ENCODE peak calls at places on chromosomes 2 and 18, in six cellular contexts. G is HepG2, Y is GM12891, U is GM12878, R is K562, W is H1. Q is an unnamed sample.
A peak's percentile ranks its signal among the peaks of the same experiment; 100 is the strongest.

GRCh38 chr2:98903767-98904485 is 32.1 kb downstream of the CRACDL start:
- DNase-seq in G (no peak), Y (no peak), U (no peak), R (no peak), W (peak; percentile 39), Q (no peak)

GRCh38 chr2:8004250-8004681 is 677.6 kb upstream of the ID2 start:
- DNase-seq in G (no peak), Y (no peak), U (no peak), R (peak; percentile 93), W (no peak), Q (no peak)

GRCh38 chr2:190655113-190655512 is 6.2 kb downstream of the NAB1 start:
- DNase-seq in G (no peak), Y (no peak), U (no peak), R (no peak), W (no peak), Q (no peak)

GRCh38 chr18:12571617-12572016 is 86.3 kb downstream of the SPIRE1 start:
- DNase-seq in G (no peak), Y (no peak), U (no peak), R (no peak), W (no peak), Q (no peak)

GRCh38 chr2:54247115-54247514 is 8.9 kb downstream of the TSPYL6 start:
- DNase-seq in G (no peak), Y (no peak), U (no peak), R (no peak), W (no peak), Q (no peak)

GRCh38 chr18:10973579-10974260 is 175.6 kb downstream of the PIEZO2 start:
- DNase-seq in G (no peak), Y (no peak), U (no peak), R (no peak), W (no peak), Q (no peak)

GRCh38 chr2:188810591-188810990 is 163.6 kb upstream of the COL3A1 start:
- DNase-seq in G (no peak), Y (no peak), U (no peak), R (no peak), W (no peak), Q (no peak)

GRCh38 chr2:235201796-235202195 is 250.0 kb downstream of the SH3BP4 start:
- DNase-seq in G (no peak), Y (no peak), U (no peak), R (no peak), W (no peak), Q (no peak)

GRCh38 chr18:35456181-35456850 is 41.4 kb downstream of the INO80C start:
- DNase-seq in G (no peak), Y (no peak), U (no peak), R (no peak), W (no peak), Q (no peak)

GRCh38 chr2:131369954-131370353 is 6.0 kb upstream of the RAB6D start:
- DNase-seq in G (no peak), Y (no peak), U (no peak), R (no peak), W (no peak), Q (no peak)

GRCh38 chr2:198214108-198214736 is 409.8 kb downstream of the PLCL1 start:
- DNase-seq in G (no peak), Y (no peak), U (no peak), R (no peak), W (no peak), Q (no peak)

GRCh38 chr2:56299166-56299806 is 115.5 kb downstream of the CCDC85A start:
- DNase-seq in G (no peak), Y (no peak), U (no peak), R (no peak), W (no peak), Q (no peak)

GRCh38 chr18:70720607-70721006 is 431.8 kb downstream of the SOCS6 start:
- DNase-seq in G (no peak), Y (no peak), U (no peak), R (no peak), W (no peak), Q (no peak)

GRCh38 chr2:239433777-239434396 is 33.1 kb upstream of the HDAC4 start:
- DNase-seq in G (no peak), Y (no peak), U (no peak), R (no peak), W (no peak), Q (no peak)

GRCh38 chr2:223930002-223930976 is 14.8 kb downstream of the WDFY1 start:
- DNase-seq in G (peak; percentile 97), Y (no peak), U (no peak), R (peak; percentile 51), W (no peak), Q (no peak)

GRCh38 chr2:109129921-109130725 is 1.1 kb downstream of the SH3RF3 start:
- DNase-seq in G (no peak), Y (no peak), U (no peak), R (no peak), W (peak; percentile 53), Q (no peak)

GRCh38 chr2:33186937-33187336 is 240.2 kb downstream of the LTBP1 start:
- DNase-seq in G (no peak), Y (no peak), U (no peak), R (no peak), W (no peak), Q (no peak)

GRCh38 chr18:57527479-57528237 is 58.8 kb downstream of the FECH start:
- DNase-seq in G (peak; percentile 55), Y (no peak), U (no peak), R (no peak), W (no peak), Q (no peak)

GRCh38 chr2:162011718-162012564 is 62.1 kb downstream of the DPP4 start:
- DNase-seq in G (no peak), Y (no peak), U (no peak), R (no peak), W (no peak), Q (no peak)

GRCh38 chr2:128324008-128324896 is 5.6 kb upstream of the HS6ST1 start:
- DNase-seq in G (no peak), Y (no peak), U (no peak), R (no peak), W (no peak), Q (no peak)

GRCh38 chr2:47490406-47490805 is 87.5 kb downstream of the MSH2 start:
- DNase-seq in G (no peak), Y (no peak), U (no peak), R (no peak), W (no peak), Q (no peak)

GRCh38 chr2:72141032-72141645 is 6.5 kb downstream of the CYP26B1 start:
- DNase-seq in G (no peak), Y (no peak), U (no peak), R (no peak), W (no peak), Q (no peak)

GRCh38 chr2:88590998-88591613 is 36.2 kb downstream of the EIF2AK3 start:
- DNase-seq in G (peak; percentile 65), Y (no peak), U (peak; percentile 45), R (peak; percentile 61), W (no peak), Q (no peak)

GRCh38 chr2:79994161-79994560 is 310.4 kb downstream of the LRRTM1 start:
- DNase-seq in G (no peak), Y (no peak), U (no peak), R (no peak), W (no peak), Q (no peak)

GRCh38 chr2:142944264-142944663 is 66.8 kb downstream of the KYNU start:
- DNase-seq in G (no peak), Y (no peak), U (no peak), R (no peak), W (no peak), Q (no peak)

GRCh38 chr2:18378020-18378653 is 182.3 kb downstream of the RDH14 start:
- DNase-seq in G (peak; percentile 49), Y (peak; percentile 11), U (no peak), R (peak; percentile 42), W (peak; percentile 58), Q (no peak)

GRCh38 chr2:84946204-84947009 is 24.6 kb upstream of the KCMF1 start:
- DNase-seq in G (peak; percentile 96), Y (no peak), U (peak; percentile 93), R (no peak), W (no peak), Q (no peak)
- TF ChIP-seq TAF1 in G (peak; percentile 56), Y (peak; percentile 78), U (peak; percentile 63), R (no peak), W (no peak), Q (peak; percentile 74)

DNA sequence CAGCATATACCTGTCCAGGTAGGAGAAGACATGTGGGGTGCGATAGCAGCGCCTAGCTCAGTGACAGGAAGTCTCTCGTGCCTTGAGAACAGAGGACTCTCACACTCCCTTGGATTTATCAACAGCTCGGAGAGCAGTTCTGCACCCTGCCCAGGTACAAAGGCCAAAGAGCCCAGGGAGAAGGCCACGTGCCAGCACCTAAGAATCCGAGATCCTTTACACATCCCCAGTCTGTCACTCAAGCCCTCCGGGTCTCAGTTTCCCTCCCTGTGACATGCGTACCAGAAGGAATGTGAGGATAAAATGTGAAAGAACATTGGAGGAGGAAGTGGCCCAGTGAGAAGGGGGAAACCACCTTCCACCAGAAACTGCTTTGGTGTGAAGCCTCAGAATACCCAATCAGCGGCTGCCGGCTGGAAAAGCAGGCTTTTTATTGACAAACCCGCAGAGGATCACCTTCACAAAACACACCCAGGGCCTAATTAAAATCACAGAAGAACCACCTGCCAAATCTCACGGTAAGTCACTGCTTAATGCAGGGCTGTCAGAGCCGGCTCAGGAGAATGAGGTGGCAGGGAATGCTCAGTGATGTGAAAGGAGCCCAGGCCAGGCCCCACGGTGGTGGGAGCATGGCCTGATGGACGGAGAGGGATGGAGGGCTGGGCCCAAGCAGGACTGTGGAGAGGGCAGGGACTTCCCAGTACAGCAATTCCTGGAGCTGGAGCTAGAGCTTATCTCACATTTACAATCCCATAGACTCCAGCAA is 66.3 kb downstream of the MYO5B start:
- DNase-seq in G (peak; percentile 34), Y (no peak), U (no peak), R (no peak), W (peak; percentile 55), Q (no peak)
- TF ChIP-seq POLR2A in G (no peak), Y (no peak), U (no peak), R (no peak), W (no peak), Q (no peak)

DNA sequence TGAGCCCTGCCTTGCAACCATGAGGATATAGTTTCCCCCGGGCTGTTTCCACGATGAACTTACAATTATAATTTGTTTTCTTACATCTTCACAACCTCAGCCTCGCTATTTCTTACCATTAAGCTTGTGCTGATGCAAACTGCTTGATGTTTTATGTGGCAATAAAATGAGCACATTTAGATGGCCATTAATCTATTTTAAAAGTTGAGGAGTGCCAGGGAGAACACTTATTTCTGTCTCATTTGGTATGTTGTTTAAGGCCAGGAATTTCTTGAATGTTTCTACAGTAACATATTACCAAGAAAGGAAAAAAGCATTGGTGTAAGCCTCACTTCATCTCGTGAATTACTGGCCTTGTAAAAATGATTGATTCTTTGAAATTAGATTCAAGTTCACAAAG is 214.5 kb upstream of the SLC8A1 start:
- DNase-seq in G (no peak), Y (no peak), U (no peak), R (no peak), W (no peak), Q (no peak)
- TF ChIP-seq POLR2AphosphoS5 in G (no peak), Y (no peak), U (no peak), R (no peak), W (no peak), Q (no peak)

GRCh38 chr2:45102579-45103117 is 93.4 kb upstream of the SIX2 start:
- DNase-seq in G (no peak), Y (no peak), U (no peak), R (no peak), W (no peak), Q (no peak)
- TF ChIP-seq TAF1 in G (no peak), Y (no peak), U (no peak), R (no peak), W (no peak), Q (no peak)

Q was measured in GM12892.